ENCODE peak calls at places on chromosomes 4 and X, in ten cellular contexts. One of them, this sample, is unnamed.

GRCh38 chr4:86050516-86050915 is 309.3 kb downstream of the MAPK10 start:
- DNase-seq in stimulated activated CD8-positive, alpha-beta memory T cell treated with anti-CD3 and anti-CD28 coated beads, Interleukin-15, amount 100 ng/mL, for 48 hours: no peak
- DNase-seq in stimulated activated CD4-positive, alpha-beta T cell treated with anti-CD3 and anti-CD28 coated beads, Interleukin-4, amount 100 ng/mL, for 4 hours: no peak
- DNase-seq in AG08396: no peak
- DNase-seq in AG10803: no peak
- DNase-seq in T-helper 1 cell: no peak
- DNase-seq in brain microvascular endothelial cell: no peak
- DNase-seq in A172: no peak
- DNase-seq in heart left ventricle: no peak
- DNase-seq in HFF-Myc: no peak
- DNase-seq in this sample: no peak

GRCh38 chr4:37802068-37802666 is 24.3 kb upstream of the PGM2 start:
- DNase-seq in stimulated activated CD8-positive, alpha-beta memory T cell treated with anti-CD3 and anti-CD28 coated beads, Interleukin-15, amount 100 ng/mL, for 48 hours: no peak
- DNase-seq in stimulated activated CD4-positive, alpha-beta T cell treated with anti-CD3 and anti-CD28 coated beads, Interleukin-4, amount 100 ng/mL, for 4 hours: no peak
- DNase-seq in AG08396: peak; percentile 52
- DNase-seq in AG10803: peak; percentile 45
- DNase-seq in T-helper 1 cell: peak; percentile 7
- DNase-seq in brain microvascular endothelial cell: peak; percentile 48
- DNase-seq in A172: peak; percentile 84
- DNase-seq in heart left ventricle: no peak
- DNase-seq in HFF-Myc: peak; percentile 43
- DNase-seq in this sample: peak; percentile 86

GRCh38 chr4:112145820-112146813 is 863 bp downstream of the FAM241A start:
- DNase-seq in stimulated activated CD8-positive, alpha-beta memory T cell treated with anti-CD3 and anti-CD28 coated beads, Interleukin-15, amount 100 ng/mL, for 48 hours: peak; percentile 63
- DNase-seq in stimulated activated CD4-positive, alpha-beta T cell treated with anti-CD3 and anti-CD28 coated beads, Interleukin-4, amount 100 ng/mL, for 4 hours: peak; percentile 85
- DNase-seq in AG08396: peak; percentile 62
- DNase-seq in AG10803: peak; percentile 36
- DNase-seq in T-helper 1 cell: peak; percentile 60
- DNase-seq in brain microvascular endothelial cell: peak; percentile 28
- DNase-seq in A172: no peak
- DNase-seq in heart left ventricle: peak; percentile 71
- DNase-seq in HFF-Myc: no peak
- DNase-seq in this sample: peak; percentile 9

GRCh38 chrX:111270339-111270738 is at the start of gene CAPN6:
- DNase-seq in stimulated activated CD8-positive, alpha-beta memory T cell treated with anti-CD3 and anti-CD28 coated beads, Interleukin-15, amount 100 ng/mL, for 48 hours: no peak
- DNase-seq in stimulated activated CD4-positive, alpha-beta T cell treated with anti-CD3 and anti-CD28 coated beads, Interleukin-4, amount 100 ng/mL, for 4 hours: no peak
- DNase-seq in AG08396: peak; percentile 6
- DNase-seq in AG10803: peak; percentile 20
- DNase-seq in T-helper 1 cell: no peak
- DNase-seq in brain microvascular endothelial cell: no peak
- DNase-seq in A172: no peak
- DNase-seq in heart left ventricle: no peak
- DNase-seq in HFF-Myc: no peak
- DNase-seq in this sample: peak; percentile 65

GRCh38 chr4:103934178-103934789 is 214.5 kb upstream of the TACR3 start:
- DNase-seq in stimulated activated CD8-positive, alpha-beta memory T cell treated with anti-CD3 and anti-CD28 coated beads, Interleukin-15, amount 100 ng/mL, for 48 hours: no peak
- DNase-seq in stimulated activated CD4-positive, alpha-beta T cell treated with anti-CD3 and anti-CD28 coated beads, Interleukin-4, amount 100 ng/mL, for 4 hours: no peak
- DNase-seq in AG08396: peak; percentile 22
- DNase-seq in AG10803: peak; percentile 43
- DNase-seq in T-helper 1 cell: peak; percentile 10
- DNase-seq in brain microvascular endothelial cell: peak; percentile 16
- DNase-seq in A172: peak; percentile 58
- DNase-seq in heart left ventricle: no peak
- DNase-seq in HFF-Myc: peak; percentile 11
- DNase-seq in this sample: peak; percentile 71

GRCh38 chr4:37757705-37758104 is 68.8 kb upstream of the PGM2 start:
- DNase-seq in stimulated activated CD8-positive, alpha-beta memory T cell treated with anti-CD3 and anti-CD28 coated beads, Interleukin-15, amount 100 ng/mL, for 48 hours: no peak
- DNase-seq in stimulated activated CD4-positive, alpha-beta T cell treated with anti-CD3 and anti-CD28 coated beads, Interleukin-4, amount 100 ng/mL, for 4 hours: no peak
- DNase-seq in AG08396: no peak
- DNase-seq in AG10803: no peak
- DNase-seq in T-helper 1 cell: no peak
- DNase-seq in brain microvascular endothelial cell: no peak
- DNase-seq in A172: no peak
- DNase-seq in heart left ventricle: no peak
- DNase-seq in HFF-Myc: no peak
- DNase-seq in this sample: no peak

GRCh38 chrX:9349572-9350259 is 115.1 kb upstream of the TBL1X start:
- DNase-seq in stimulated activated CD8-positive, alpha-beta memory T cell treated with anti-CD3 and anti-CD28 coated beads, Interleukin-15, amount 100 ng/mL, for 48 hours: no peak
- DNase-seq in stimulated activated CD4-positive, alpha-beta T cell treated with anti-CD3 and anti-CD28 coated beads, Interleukin-4, amount 100 ng/mL, for 4 hours: no peak
- DNase-seq in AG08396: no peak
- DNase-seq in AG10803: peak; percentile 59
- DNase-seq in T-helper 1 cell: no peak
- DNase-seq in brain microvascular endothelial cell: no peak
- DNase-seq in A172: peak; percentile 65
- DNase-seq in heart left ventricle: no peak
- DNase-seq in HFF-Myc: no peak
- DNase-seq in this sample: no peak

GRCh38 chrX:42809569-42809968 is 31.6 kb upstream of the PPP1R2C start:
- DNase-seq in stimulated activated CD8-positive, alpha-beta memory T cell treated with anti-CD3 and anti-CD28 coated beads, Interleukin-15, amount 100 ng/mL, for 48 hours: no peak
- DNase-seq in stimulated activated CD4-positive, alpha-beta T cell treated with anti-CD3 and anti-CD28 coated beads, Interleukin-4, amount 100 ng/mL, for 4 hours: no peak
- DNase-seq in AG08396: no peak
- DNase-seq in AG10803: no peak
- DNase-seq in T-helper 1 cell: no peak
- DNase-seq in brain microvascular endothelial cell: no peak
- DNase-seq in A172: no peak
- DNase-seq in heart left ventricle: no peak
- DNase-seq in HFF-Myc: no peak
- DNase-seq in this sample: no peak

GRCh38 chr4:74546020-74546419 is 101.1 kb downstream of the AREG start:
- DNase-seq in stimulated activated CD8-positive, alpha-beta memory T cell treated with anti-CD3 and anti-CD28 coated beads, Interleukin-15, amount 100 ng/mL, for 48 hours: no peak
- DNase-seq in stimulated activated CD4-positive, alpha-beta T cell treated with anti-CD3 and anti-CD28 coated beads, Interleukin-4, amount 100 ng/mL, for 4 hours: no peak
- DNase-seq in AG08396: no peak
- DNase-seq in AG10803: peak; percentile 63
- DNase-seq in T-helper 1 cell: no peak
- DNase-seq in brain microvascular endothelial cell: no peak
- DNase-seq in A172: no peak
- DNase-seq in heart left ventricle: no peak
- DNase-seq in HFF-Myc: no peak
- DNase-seq in this sample: no peak

GRCh38 chr4:21656832-21657231 is 291.7 kb downstream of the KCNIP4 start:
- DNase-seq in stimulated activated CD8-positive, alpha-beta memory T cell treated with anti-CD3 and anti-CD28 coated beads, Interleukin-15, amount 100 ng/mL, for 48 hours: no peak
- DNase-seq in stimulated activated CD4-positive, alpha-beta T cell treated with anti-CD3 and anti-CD28 coated beads, Interleukin-4, amount 100 ng/mL, for 4 hours: no peak
- DNase-seq in AG08396: no peak
- DNase-seq in AG10803: peak; percentile 0
- DNase-seq in T-helper 1 cell: no peak
- DNase-seq in brain microvascular endothelial cell: peak; percentile 91
- DNase-seq in A172: peak; percentile 89
- DNase-seq in heart left ventricle: no peak
- DNase-seq in HFF-Myc: peak; percentile 59
- DNase-seq in this sample: peak; percentile 44